ENCODE peak calls at places on chromosomes 2 and 18, in ten cellular contexts. M is LoVo, R is endodermal cell, Z is SW 1271, E is AG04449, H is skeletal muscle cell, T is NCI-H460, B is HT-29, P is colonic mucosa, Y is A549. O is an unnamed sample.

GRCh38 chr2:233164967-233165366 is 86.5 kb upstream of the ATG16L1 start:
- DNase-seq in M (no peak), R (no peak), Z (no peak), E (no peak), H (no peak), T (no peak), B (no peak), P (no peak), Y (no peak), O (no peak)

GRCh38 chr18:59416818-59417217 is 57.8 kb upstream of the LMAN1 start:
- DNase-seq in M (no peak), R (no peak), Z (no peak), E (no peak), H (no peak), T (no peak), B (no peak), P (no peak), Y (no peak), O (no peak)

GRCh38 chr2:85175369-85176299 is 42.4 kb downstream of the TCF7L1 start:
- DNase-seq in M (no peak), R (peak), Z (no peak), E (no peak), H (no peak), T (no peak), B (no peak), P (no peak), Y (no peak), O (peak)

GRCh38 chr2:42962521-42962953 is 170.2 kb upstream of the HAAO start:
- DNase-seq in M (no peak), R (peak), Z (no peak), E (no peak), H (no peak), T (no peak), B (no peak), P (no peak), Y (no peak), O (no peak)

GRCh38 chr2:173150087-173150486 is 74.4 kb downstream of the MAP3K20 start:
- DNase-seq in M (no peak), R (no peak), Z (no peak), E (no peak), H (peak), T (no peak), B (no peak), P (no peak), Y (no peak), O (peak)

GRCh38 chr18:47929681-47930085 is 776 bp downstream of the SMAD2 start:
- DNase-seq in M (no peak), R (no peak), Z (no peak), E (no peak), H (no peak), T (peak), B (peak), P (no peak), Y (no peak), O (no peak)

GRCh38 chr2:129915303-129915840 is 64.1 kb upstream of the RAB6C start:
- DNase-seq in M (no peak), R (peak), Z (no peak), E (no peak), H (no peak), T (no peak), B (no peak), P (peak), Y (no peak), O (no peak)

GRCh38 chr2:99825630-99826029 is 316.8 kb downstream of the AFF3 start:
- DNase-seq in M (no peak), R (no peak), Z (no peak), E (no peak), H (no peak), T (no peak), B (no peak), P (no peak), Y (no peak), O (no peak)

GRCh38 chr2:236782938-236783337 is 213.3 kb downstream of the ACKR3 start:
- DNase-seq in M (no peak), R (no peak), Z (no peak), E (no peak), H (peak), T (no peak), B (no peak), P (no peak), Y (peak), O (no peak)

GRCh38 chr2:146992466-146992865 is 852.4 kb upstream of the ACVR2A start:
- DNase-seq in M (no peak), R (no peak), Z (no peak), E (no peak), H (no peak), T (no peak), B (no peak), P (no peak), Y (no peak), O (no peak)

GRCh38 chr2:37688771-37689468 is 17.5 kb upstream of the CDC42EP3 start:
- DNase-seq in M (no peak), R (peak), Z (peak), E (peak), H (peak), T (peak), B (peak), P (no peak), Y (peak), O (peak)

GRCh38 chr18:72867721-72868665 is at the start of gene NETO1:
- DNase-seq in M (no peak), R (peak), Z (no peak), E (no peak), H (no peak), T (no peak), B (no peak), P (no peak), Y (no peak), O (no peak)

GRCh38 chr2:128362889-128363228 is 44.2 kb upstream of the HS6ST1 start:
- DNase-seq in M (no peak), R (peak), Z (no peak), E (peak), H (peak), T (no peak), B (no peak), P (no peak), Y (peak), O (peak)

GRCh38 chr2:137654046-137654445 is 310.2 kb upstream of the HNMT start:
- DNase-seq in M (no peak), R (no peak), Z (no peak), E (no peak), H (no peak), T (no peak), B (no peak), P (no peak), Y (no peak), O (no peak)